ENCODE peak calls at places on chromosomes 6 and 20, in six cellular contexts. One of them, this sample, is unnamed.

GRCh38 chr6:46059608-46060007 is 43.9 kb upstream of the CLIC5 start:
- DNase-seq in A549: no peak
- DNase-seq in choroid plexus epithelial cell: peak
- DNase-seq in fibroblast of mammary gland: no peak
- DNase-seq in colonic mucosa: no peak
- DNase-seq in RWPE1: no peak
- DNase-seq in this sample: no peak

GRCh38 chr6:2225422-2226392 is 19.7 kb downstream of the GMDS start:
- DNase-seq in choroid plexus epithelial cell: peak
- DNase-seq in RWPE1: peak
- DNase-seq in fibroblast of mammary gland: peak
- DNase-seq in A549: no peak
- DNase-seq in colonic mucosa: peak
- DNase-seq in this sample: no peak

GRCh38 chr6:14682821-14683220 is 563.0 kb upstream of the JARID2 start:
- DNase-seq in choroid plexus epithelial cell: peak
- DNase-seq in colonic mucosa: no peak
- DNase-seq in fibroblast of mammary gland: peak
- DNase-seq in RWPE1: peak
- DNase-seq in A549: no peak
- DNase-seq in this sample: peak

GRCh38 chr6:114075777-114076176 is 104.8 kb upstream of the HDAC2 start:
- DNase-seq in fibroblast of mammary gland: no peak
- DNase-seq in RWPE1: no peak
- DNase-seq in colonic mucosa: no peak
- DNase-seq in A549: no peak
- DNase-seq in choroid plexus epithelial cell: no peak
- DNase-seq in this sample: no peak

GRCh38 chr20:56278205-56278604 is 29.7 kb downstream of the MC3R start:
- DNase-seq in A549: no peak
- DNase-seq in choroid plexus epithelial cell: no peak
- DNase-seq in colonic mucosa: no peak
- DNase-seq in fibroblast of mammary gland: no peak
- DNase-seq in RWPE1: no peak
- DNase-seq in this sample: no peak

GRCh38 chr6:31758281-31758680 is 4.2 kb upstream of the SAPCD1 start:
- DNase-seq in choroid plexus epithelial cell: no peak
- DNase-seq in colonic mucosa: no peak
- DNase-seq in fibroblast of mammary gland: no peak
- DNase-seq in A549: no peak
- DNase-seq in RWPE1: no peak
- DNase-seq in this sample: no peak

GRCh38 chr6:56677559-56677958 is 34.9 kb upstream of the DST start:
- DNase-seq in fibroblast of mammary gland: peak
- DNase-seq in colonic mucosa: no peak
- DNase-seq in RWPE1: no peak
- DNase-seq in A549: no peak
- DNase-seq in choroid plexus epithelial cell: peak
- DNase-seq in this sample: no peak

GRCh38 chr20:23229989-23230388 is 120.6 kb upstream of the NXT1 start:
- DNase-seq in A549: no peak
- DNase-seq in colonic mucosa: no peak
- DNase-seq in fibroblast of mammary gland: no peak
- DNase-seq in RWPE1: no peak
- DNase-seq in choroid plexus epithelial cell: no peak
- DNase-seq in this sample: no peak

GRCh38 chr6:70108230-70108629 is 194.7 kb downstream of the COL9A1 start:
- DNase-seq in choroid plexus epithelial cell: peak
- DNase-seq in fibroblast of mammary gland: peak
- DNase-seq in colonic mucosa: no peak
- DNase-seq in A549: peak
- DNase-seq in RWPE1: peak
- DNase-seq in this sample: peak

GRCh38 chr6:3310051-3310448 is 51.3 kb downstream of the PSMG4 start:
- DNase-seq in colonic mucosa: no peak
- DNase-seq in choroid plexus epithelial cell: no peak
- DNase-seq in A549: no peak
- DNase-seq in fibroblast of mammary gland: no peak
- DNase-seq in RWPE1: no peak
- DNase-seq in this sample: no peak

GRCh38 chr20:52190437-52191131 is 995 bp downstream of the ZFP64 start:
- DNase-seq in fibroblast of mammary gland: peak
- DNase-seq in colonic mucosa: peak
- DNase-seq in A549: peak
- DNase-seq in choroid plexus epithelial cell: peak
- DNase-seq in RWPE1: peak
- DNase-seq in this sample: peak

GRCh38 chr6:47168176-47168575 is 126.0 kb upstream of the ADGRF1 start:
- DNase-seq in fibroblast of mammary gland: peak
- DNase-seq in choroid plexus epithelial cell: peak
- DNase-seq in colonic mucosa: no peak
- DNase-seq in RWPE1: peak
- DNase-seq in A549: peak
- DNase-seq in this sample: peak

GRCh38 chr6:6559994-6560393 is 28.5 kb upstream of the LY86 start:
- DNase-seq in A549: no peak
- DNase-seq in RWPE1: no peak
- DNase-seq in fibroblast of mammary gland: no peak
- DNase-seq in choroid plexus epithelial cell: no peak
- DNase-seq in colonic mucosa: no peak
- DNase-seq in this sample: no peak

GRCh38 chr6:78829407-78829806 is 37.9 kb upstream of the IRAK1BP1 start:
- DNase-seq in colonic mucosa: no peak
- DNase-seq in choroid plexus epithelial cell: no peak
- DNase-seq in RWPE1: no peak
- DNase-seq in fibroblast of mammary gland: no peak
- DNase-seq in A549: no peak
- DNase-seq in this sample: no peak

GRCh38 chr6:2857580-2858337 is 16.1 kb upstream of the SERPINB1 start:
- DNase-seq in RWPE1: no peak
- DNase-seq in choroid plexus epithelial cell: peak
- DNase-seq in A549: peak
- DNase-seq in fibroblast of mammary gland: peak
- DNase-seq in colonic mucosa: no peak
- DNase-seq in this sample: peak

GRCh38 chr6:150830409-150831165 is 34.9 kb upstream of the MTHFD1L start:
- DNase-seq in A549: no peak
- DNase-seq in fibroblast of mammary gland: peak
- DNase-seq in RWPE1: no peak
- DNase-seq in choroid plexus epithelial cell: peak
- DNase-seq in colonic mucosa: no peak
- DNase-seq in this sample: no peak

GRCh38 chr6:20840675-20841074 is 306.4 kb downstream of the CDKAL1 start:
- DNase-seq in colonic mucosa: no peak
- DNase-seq in A549: no peak
- DNase-seq in RWPE1: no peak
- DNase-seq in choroid plexus epithelial cell: peak
- DNase-seq in fibroblast of mammary gland: peak
- DNase-seq in this sample: peak

GRCh38 chr6:147382945-147383554 is 125.4 kb upstream of the SAMD5 start:
- DNase-seq in RWPE1: peak
- DNase-seq in colonic mucosa: no peak
- DNase-seq in choroid plexus epithelial cell: peak
- DNase-seq in fibroblast of mammary gland: peak
- DNase-seq in A549: peak
- DNase-seq in this sample: peak

GRCh38 chr6:37176268-37177082 is 6.5 kb downstream of the PIM1 start:
- DNase-seq in colonic mucosa: no peak
- DNase-seq in A549: no peak
- DNase-seq in RWPE1: no peak
- DNase-seq in fibroblast of mammary gland: peak
- DNase-seq in choroid plexus epithelial cell: no peak
- DNase-seq in this sample: no peak

GRCh38 chr6:37177950-37178517 is 8.1 kb downstream of the PIM1 start:
- DNase-seq in RWPE1: no peak
- DNase-seq in choroid plexus epithelial cell: no peak
- DNase-seq in colonic mucosa: no peak
- DNase-seq in A549: no peak
- DNase-seq in fibroblast of mammary gland: no peak
- DNase-seq in this sample: no peak

GRCh38 chr6:37174515-37175331 is 4.8 kb downstream of the PIM1 start:
- DNase-seq in RWPE1: no peak
- DNase-seq in A549: no peak
- DNase-seq in colonic mucosa: no peak
- DNase-seq in choroid plexus epithelial cell: no peak
- DNase-seq in fibroblast of mammary gland: no peak
- DNase-seq in this sample: no peak

GRCh38 chr6:37175332-37176267 is 5.6 kb downstream of the PIM1 start:
- DNase-seq in A549: no peak
- DNase-seq in colonic mucosa: no peak
- DNase-seq in RWPE1: no peak
- DNase-seq in choroid plexus epithelial cell: no peak
- DNase-seq in fibroblast of mammary gland: peak
- DNase-seq in this sample: no peak

GRCh38 chr6:37177083-37177949 is 7.4 kb downstream of the PIM1 start:
- DNase-seq in A549: no peak
- DNase-seq in choroid plexus epithelial cell: no peak
- DNase-seq in colonic mucosa: no peak
- DNase-seq in RWPE1: no peak
- DNase-seq in fibroblast of mammary gland: no peak
- DNase-seq in this sample: peak
- TF ChIP-seq CTCF in A549: no peak
- TF ChIP-seq CTCF in choroid plexus epithelial cell: peak
- TF ChIP-seq CTCF in colonic mucosa: no peak
- TF ChIP-seq CTCF in RWPE1: no peak
- TF ChIP-seq CTCF in fibroblast of mammary gland: no peak
- TF ChIP-seq CTCF in this sample: no peak

DNA sequence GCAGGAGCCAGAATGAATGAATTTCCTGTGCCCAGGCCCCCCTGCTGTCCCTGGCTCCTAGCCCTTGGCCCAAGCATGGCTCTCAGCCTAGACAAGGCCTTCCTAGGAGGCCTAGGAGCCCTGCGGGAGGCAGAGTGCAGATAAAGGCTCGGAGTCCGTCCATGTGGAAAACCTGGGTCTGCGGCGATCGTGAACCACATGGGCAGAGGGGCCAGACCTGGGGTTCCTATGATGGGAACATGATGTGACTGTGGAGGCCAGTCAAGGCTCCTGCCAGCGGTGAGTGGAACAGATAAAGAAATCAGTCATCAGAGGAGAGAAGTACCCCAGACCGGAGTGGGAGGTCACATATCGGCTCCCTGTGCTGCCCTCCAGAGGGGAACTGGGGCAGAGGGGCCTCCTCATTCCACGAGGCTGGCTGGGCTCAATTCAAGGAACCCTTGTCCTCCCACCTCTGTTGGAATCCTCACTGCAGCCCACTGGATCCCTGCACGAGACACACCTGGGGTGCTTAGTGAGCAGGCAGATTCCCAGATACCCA is 5.8 kb upstream of the VSTM2L start:
- DNase-seq in RWPE1: no peak
- DNase-seq in choroid plexus epithelial cell: peak
- DNase-seq in A549: no peak
- DNase-seq in colonic mucosa: no peak
- DNase-seq in fibroblast of mammary gland: no peak
- DNase-seq in this sample: no peak
- TF ChIP-seq CTCF in RWPE1: no peak
- TF ChIP-seq CTCF in choroid plexus epithelial cell: peak
- TF ChIP-seq CTCF in A549: no peak
- TF ChIP-seq CTCF in colonic mucosa: no peak
- TF ChIP-seq CTCF in fibroblast of mammary gland: peak
- TF ChIP-seq CTCF in this sample: peak

GRCh38 chr6:38739532-38739931 is 24.4 kb downstream of the DNAH8 start:
- DNase-seq in fibroblast of mammary gland: peak
- DNase-seq in RWPE1: no peak
- DNase-seq in choroid plexus epithelial cell: peak
- DNase-seq in A549: no peak
- DNase-seq in colonic mucosa: no peak
- DNase-seq in this sample: no peak
- TF ChIP-seq CTCF in fibroblast of mammary gland: peak
- TF ChIP-seq CTCF in RWPE1: no peak
- TF ChIP-seq CTCF in choroid plexus epithelial cell: peak
- TF ChIP-seq CTCF in A549: peak
- TF ChIP-seq CTCF in colonic mucosa: no peak
- TF ChIP-seq CTCF in this sample: peak

DNA sequence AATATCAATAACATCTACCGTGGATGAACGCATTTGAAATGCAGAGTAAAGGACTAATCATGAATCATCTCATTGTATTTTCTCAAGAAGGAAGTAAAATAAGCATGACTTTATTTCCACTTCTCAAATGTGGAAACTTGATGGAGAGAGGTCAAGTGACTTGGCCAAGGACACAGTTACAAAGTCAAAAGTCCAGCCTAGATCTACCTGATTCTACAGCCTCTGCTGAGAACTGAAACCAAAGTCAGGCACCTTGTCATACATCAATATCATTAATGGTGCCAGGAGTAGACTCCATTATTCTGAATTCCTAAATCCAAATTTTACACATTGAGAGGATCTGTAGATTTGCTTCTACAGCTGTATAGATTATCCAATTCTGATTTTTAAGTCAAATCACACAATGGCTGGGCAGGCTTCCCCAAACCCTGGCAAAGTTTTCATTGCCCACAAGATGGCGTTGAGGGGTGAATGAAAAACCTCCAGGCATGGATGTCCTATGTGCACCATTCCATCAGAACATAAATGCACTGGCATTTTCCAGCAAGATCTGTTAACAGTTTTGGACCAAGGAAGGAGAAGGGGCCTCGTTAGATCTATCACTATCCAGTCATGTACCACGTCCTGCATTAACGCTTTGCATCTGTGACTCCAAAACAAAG is 423.0 kb downstream of the MAFB start:
- DNase-seq in A549: no peak
- DNase-seq in RWPE1: peak
- DNase-seq in colonic mucosa: peak
- DNase-seq in fibroblast of mammary gland: peak
- DNase-seq in choroid plexus epithelial cell: peak
- DNase-seq in this sample: no peak
- TF ChIP-seq CTCF in A549: peak
- TF ChIP-seq CTCF in RWPE1: peak
- TF ChIP-seq CTCF in colonic mucosa: peak
- TF ChIP-seq CTCF in fibroblast of mammary gland: peak
- TF ChIP-seq CTCF in choroid plexus epithelial cell: peak
- TF ChIP-seq CTCF in this sample: peak